ENCODE peak calls at places on chromosome 18, in nine cellular contexts. One of them, this sample, is unnamed.
A peak's percentile ranks its signal among the peaks of the same experiment; 100 is the strongest.

GRCh38 chr18:25349131-25349925 is 2.6 kb downstream of the ZNF521 start:
- DNase-seq in right lobe of liver: peak; percentile 33
- DNase-seq in endothelial cell: peak; percentile 57
- DNase-seq in ovary: peak; percentile 51
- DNase-seq in heart left ventricle: peak; percentile 77
- DNase-seq in neural crest cell: peak; percentile 57
- DNase-seq in stomach: no peak
- DNase-seq in mucosa of descending colon: peak; percentile 29
- DNase-seq in ascending aorta: peak; percentile 63
- DNase-seq in this sample: peak; percentile 30

GRCh38 chr18:49025767-49026500 is 75.2 kb upstream of the SMAD7 start:
- DNase-seq in right lobe of liver: no peak
- DNase-seq in endothelial cell: no peak
- DNase-seq in ovary: no peak
- DNase-seq in heart left ventricle: no peak
- DNase-seq in neural crest cell: no peak
- DNase-seq in stomach: peak; percentile 19
- DNase-seq in mucosa of descending colon: no peak
- DNase-seq in ascending aorta: peak; percentile 51
- DNase-seq in this sample: no peak

GRCh38 chr18:43846302-43846701 is 569.0 kb upstream of the SYT4 start:
- DNase-seq in right lobe of liver: no peak
- DNase-seq in endothelial cell: no peak
- DNase-seq in ovary: no peak
- DNase-seq in heart left ventricle: no peak
- DNase-seq in neural crest cell: no peak
- DNase-seq in stomach: no peak
- DNase-seq in mucosa of descending colon: no peak
- DNase-seq in ascending aorta: no peak
- DNase-seq in this sample: no peak

GRCh38 chr18:70322928-70323327 is 34.1 kb downstream of the SOCS6 start:
- DNase-seq in right lobe of liver: peak; percentile 68
- DNase-seq in endothelial cell: no peak
- DNase-seq in ovary: no peak
- DNase-seq in heart left ventricle: no peak
- DNase-seq in neural crest cell: no peak
- DNase-seq in stomach: no peak
- DNase-seq in mucosa of descending colon: no peak
- DNase-seq in ascending aorta: no peak
- DNase-seq in this sample: no peak

GRCh38 chr18:80106482-80107051 is 2.5 kb upstream of the ADNP2 start:
- DNase-seq in right lobe of liver: no peak
- DNase-seq in endothelial cell: no peak
- DNase-seq in ovary: no peak
- DNase-seq in heart left ventricle: no peak
- DNase-seq in neural crest cell: no peak
- DNase-seq in stomach: no peak
- DNase-seq in mucosa of descending colon: no peak
- DNase-seq in ascending aorta: no peak
- DNase-seq in this sample: no peak

GRCh38 chr18:47545613-47546012 is 294.2 kb upstream of the SKOR2 start:
- DNase-seq in right lobe of liver: no peak
- DNase-seq in endothelial cell: no peak
- DNase-seq in ovary: no peak
- DNase-seq in heart left ventricle: no peak
- DNase-seq in neural crest cell: no peak
- DNase-seq in stomach: no peak
- DNase-seq in mucosa of descending colon: no peak
- DNase-seq in ascending aorta: no peak
- DNase-seq in this sample: no peak

GRCh38 chr18:76169733-76170132 is 325.3 kb downstream of the ZNF516 start:
- DNase-seq in right lobe of liver: no peak
- DNase-seq in endothelial cell: no peak
- DNase-seq in ovary: no peak
- DNase-seq in heart left ventricle: no peak
- DNase-seq in neural crest cell: no peak
- DNase-seq in stomach: no peak
- DNase-seq in mucosa of descending colon: no peak
- DNase-seq in ascending aorta: no peak
- DNase-seq in this sample: no peak

GRCh38 chr18:12597775-12598174 is 60.1 kb downstream of the SPIRE1 start:
- DNase-seq in right lobe of liver: peak; percentile 39
- DNase-seq in endothelial cell: no peak
- DNase-seq in ovary: no peak
- DNase-seq in heart left ventricle: no peak
- DNase-seq in neural crest cell: no peak
- DNase-seq in stomach: no peak
- DNase-seq in mucosa of descending colon: no peak
- DNase-seq in ascending aorta: no peak
- DNase-seq in this sample: no peak

GRCh38 chr18:59624384-59624760 is 72.9 kb downstream of the CCBE1 start:
- DNase-seq in right lobe of liver: no peak
- DNase-seq in endothelial cell: no peak
- DNase-seq in ovary: no peak
- DNase-seq in heart left ventricle: no peak
- DNase-seq in neural crest cell: no peak
- DNase-seq in stomach: no peak
- DNase-seq in mucosa of descending colon: no peak
- DNase-seq in ascending aorta: no peak
- DNase-seq in this sample: no peak

GRCh38 chr18:29321561-29321960 is 1144.6 kb upstream of the CDH2 start:
- DNase-seq in right lobe of liver: no peak
- DNase-seq in endothelial cell: no peak
- DNase-seq in ovary: no peak
- DNase-seq in heart left ventricle: no peak
- DNase-seq in neural crest cell: no peak
- DNase-seq in stomach: no peak
- DNase-seq in mucosa of descending colon: no peak
- DNase-seq in ascending aorta: no peak
- DNase-seq in this sample: no peak

GRCh38 chr18:6509417-6510198 is 94.9 kb upstream of the L3MBTL4 start:
- DNase-seq in right lobe of liver: no peak
- DNase-seq in endothelial cell: no peak
- DNase-seq in ovary: no peak
- DNase-seq in heart left ventricle: no peak
- DNase-seq in neural crest cell: no peak
- DNase-seq in stomach: no peak
- DNase-seq in mucosa of descending colon: no peak
- DNase-seq in ascending aorta: no peak
- DNase-seq in this sample: no peak

GRCh38 chr18:76459687-76460350 is 35.2 kb downstream of the ZNF516 start:
- DNase-seq in right lobe of liver: no peak
- DNase-seq in endothelial cell: no peak
- DNase-seq in ovary: peak; percentile 66
- DNase-seq in heart left ventricle: no peak
- DNase-seq in neural crest cell: no peak
- DNase-seq in stomach: peak; percentile 61
- DNase-seq in mucosa of descending colon: no peak
- DNase-seq in ascending aorta: peak; percentile 94
- DNase-seq in this sample: no peak

GRCh38 chr18:48100168-48100495 is 169.7 kb upstream of the SMAD2 start:
- DNase-seq in right lobe of liver: no peak
- DNase-seq in endothelial cell: no peak
- DNase-seq in ovary: no peak
- DNase-seq in heart left ventricle: no peak
- DNase-seq in neural crest cell: no peak
- DNase-seq in stomach: no peak
- DNase-seq in mucosa of descending colon: no peak
- DNase-seq in ascending aorta: no peak
- DNase-seq in this sample: no peak

GRCh38 chr18:33040213-33040612 is 267.4 kb upstream of the KLHL14 start:
- DNase-seq in right lobe of liver: no peak
- DNase-seq in endothelial cell: no peak
- DNase-seq in ovary: no peak
- DNase-seq in heart left ventricle: no peak
- DNase-seq in neural crest cell: no peak
- DNase-seq in stomach: no peak
- DNase-seq in mucosa of descending colon: no peak
- DNase-seq in ascending aorta: no peak
- DNase-seq in this sample: no peak

GRCh38 chr18:3782901-3783300 is 332.9 kb downstream of the TGIF1 start:
- DNase-seq in right lobe of liver: no peak
- DNase-seq in endothelial cell: no peak
- DNase-seq in ovary: no peak
- DNase-seq in heart left ventricle: no peak
- DNase-seq in neural crest cell: no peak
- DNase-seq in stomach: no peak
- DNase-seq in mucosa of descending colon: no peak
- DNase-seq in ascending aorta: no peak
- DNase-seq in this sample: no peak

GRCh38 chr18:44452346-44452745 is 228.3 kb upstream of the SETBP1 start:
- DNase-seq in right lobe of liver: no peak
- DNase-seq in endothelial cell: no peak
- DNase-seq in ovary: no peak
- DNase-seq in heart left ventricle: no peak
- DNase-seq in neural crest cell: no peak
- DNase-seq in stomach: no peak
- DNase-seq in mucosa of descending colon: no peak
- DNase-seq in ascending aorta: no peak
- DNase-seq in this sample: no peak

GRCh38 chr18:79625924-79626561 is 53.6 kb upstream of the CTDP1 start:
- DNase-seq in right lobe of liver: no peak
- DNase-seq in endothelial cell: no peak
- DNase-seq in ovary: no peak
- DNase-seq in heart left ventricle: no peak
- DNase-seq in neural crest cell: no peak
- DNase-seq in stomach: no peak
- DNase-seq in mucosa of descending colon: no peak
- DNase-seq in ascending aorta: no peak
- DNase-seq in this sample: no peak

DNA sequence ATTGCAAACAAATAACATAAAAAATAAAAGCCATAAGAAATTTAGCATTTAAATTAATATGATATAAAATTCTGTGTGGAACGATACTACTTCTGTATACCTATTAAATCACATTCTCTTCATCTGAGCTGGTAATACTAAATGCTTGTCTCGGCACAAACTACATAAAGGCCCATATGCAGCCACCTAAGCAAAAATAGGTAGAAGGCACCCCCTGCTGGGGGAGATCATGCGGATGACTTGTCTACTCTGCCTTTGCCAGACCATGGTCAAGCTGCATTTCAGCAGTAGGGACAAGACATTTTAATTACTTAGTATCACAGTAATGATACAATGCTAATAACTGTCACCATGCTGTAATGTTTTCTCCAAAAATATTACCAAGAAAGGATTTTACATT is 108.0 kb downstream of the CDH19 start:
- DNase-seq in right lobe of liver: peak; percentile 48
- DNase-seq in endothelial cell: peak; percentile 85
- DNase-seq in ovary: no peak
- DNase-seq in heart left ventricle: peak; percentile 31
- DNase-seq in neural crest cell: peak; percentile 73
- DNase-seq in stomach: peak; percentile 33
- DNase-seq in mucosa of descending colon: peak; percentile 37
- DNase-seq in ascending aorta: no peak
- DNase-seq in this sample: peak; percentile 75
- TF ChIP-seq CTCF in right lobe of liver: peak; percentile 42
- TF ChIP-seq CTCF in endothelial cell: peak; percentile 68
- TF ChIP-seq CTCF in ovary: no peak
- TF ChIP-seq CTCF in heart left ventricle: peak; percentile 57
- TF ChIP-seq CTCF in neural crest cell: peak; percentile 94
- TF ChIP-seq CTCF in stomach: no peak
- TF ChIP-seq CTCF in mucosa of descending colon: no peak
- TF ChIP-seq CTCF in ascending aorta: no peak
- TF ChIP-seq CTCF in this sample: peak; percentile 91

DNA sequence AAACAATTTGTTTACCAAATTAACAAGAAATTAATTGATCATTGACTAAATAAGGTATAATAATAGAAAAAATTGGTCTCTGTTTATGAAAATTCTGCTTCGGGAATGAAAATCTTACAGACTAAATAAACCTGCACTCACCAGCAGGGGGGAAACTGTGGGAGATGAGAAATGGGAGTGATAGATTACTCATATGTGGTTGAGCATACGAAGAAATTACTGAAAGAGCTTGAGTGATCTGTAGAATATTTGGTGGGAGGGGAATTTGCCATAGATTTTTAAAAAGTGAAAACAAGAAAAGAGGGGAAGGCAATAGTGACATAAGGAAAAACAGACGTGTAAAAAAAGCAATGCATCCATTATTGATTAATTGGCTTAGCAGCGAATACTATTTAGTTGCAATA is 2.2 kb downstream of the HMSD start:
- DNase-seq in right lobe of liver: no peak
- DNase-seq in endothelial cell: no peak
- DNase-seq in ovary: no peak
- DNase-seq in heart left ventricle: no peak
- DNase-seq in neural crest cell: no peak
- DNase-seq in stomach: no peak
- DNase-seq in mucosa of descending colon: no peak
- DNase-seq in ascending aorta: no peak
- DNase-seq in this sample: no peak
- TF ChIP-seq CTCF in right lobe of liver: no peak
- TF ChIP-seq CTCF in endothelial cell: no peak
- TF ChIP-seq CTCF in ovary: no peak
- TF ChIP-seq CTCF in heart left ventricle: no peak
- TF ChIP-seq CTCF in neural crest cell: peak; percentile 47
- TF ChIP-seq CTCF in stomach: no peak
- TF ChIP-seq CTCF in mucosa of descending colon: no peak
- TF ChIP-seq CTCF in ascending aorta: no peak
- TF ChIP-seq CTCF in this sample: no peak

DNA sequence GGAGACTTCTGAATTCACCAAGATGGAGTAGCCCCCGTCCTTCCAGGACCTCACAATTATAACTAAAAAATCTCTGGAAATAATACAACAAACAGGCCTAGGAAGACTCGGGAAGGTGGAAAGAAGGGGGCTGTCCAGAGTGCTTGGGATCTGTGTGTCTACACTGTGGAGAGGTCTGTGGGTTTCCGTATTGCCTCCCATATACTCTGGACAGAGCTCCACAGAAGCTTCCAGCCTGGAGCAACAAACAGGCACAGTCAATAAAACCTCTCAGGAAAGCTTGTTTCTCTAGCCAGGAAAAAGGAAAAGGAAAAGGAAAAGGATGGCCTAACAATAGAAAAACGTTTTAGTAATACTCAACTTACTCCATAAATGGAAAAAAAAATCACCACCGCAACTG is 655.9 kb downstream of the DSC3 start:
- DNase-seq in right lobe of liver: no peak
- DNase-seq in endothelial cell: peak; percentile 41
- DNase-seq in ovary: no peak
- DNase-seq in heart left ventricle: no peak
- DNase-seq in neural crest cell: no peak
- DNase-seq in stomach: no peak
- DNase-seq in mucosa of descending colon: no peak
- DNase-seq in ascending aorta: no peak
- DNase-seq in this sample: no peak
- TF ChIP-seq CTCF in right lobe of liver: no peak
- TF ChIP-seq CTCF in endothelial cell: no peak
- TF ChIP-seq CTCF in ovary: no peak
- TF ChIP-seq CTCF in heart left ventricle: no peak
- TF ChIP-seq CTCF in neural crest cell: no peak
- TF ChIP-seq CTCF in stomach: no peak
- TF ChIP-seq CTCF in mucosa of descending colon: no peak
- TF ChIP-seq CTCF in ascending aorta: no peak
- TF ChIP-seq CTCF in this sample: no peak

DNA sequence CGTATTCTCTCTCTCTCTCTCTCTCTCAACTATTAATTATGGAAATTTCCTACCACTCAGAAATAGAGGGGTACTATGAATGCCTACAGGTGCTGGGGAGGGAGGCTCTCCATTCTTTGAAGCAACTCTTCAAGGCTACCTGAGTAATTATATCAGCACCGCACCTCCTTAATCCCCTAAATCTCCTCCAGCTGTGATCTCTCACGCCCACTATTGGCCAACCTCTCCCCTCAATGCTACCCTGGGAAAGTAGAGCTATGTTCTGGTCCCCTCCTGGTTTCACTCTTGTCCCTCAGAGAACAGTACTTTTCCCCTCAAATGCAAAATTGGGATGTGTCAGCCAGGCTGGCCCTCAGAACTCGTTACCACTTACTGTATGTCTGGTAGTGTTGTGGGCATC is 1.6 kb downstream of the MOCOS start:
- DNase-seq in right lobe of liver: no peak
- DNase-seq in endothelial cell: no peak
- DNase-seq in ovary: no peak
- DNase-seq in heart left ventricle: no peak
- DNase-seq in neural crest cell: no peak
- DNase-seq in stomach: no peak
- DNase-seq in mucosa of descending colon: no peak
- DNase-seq in ascending aorta: no peak
- DNase-seq in this sample: no peak
- TF ChIP-seq CTCF in right lobe of liver: no peak
- TF ChIP-seq CTCF in endothelial cell: no peak
- TF ChIP-seq CTCF in ovary: no peak
- TF ChIP-seq CTCF in heart left ventricle: no peak
- TF ChIP-seq CTCF in neural crest cell: no peak
- TF ChIP-seq CTCF in stomach: no peak
- TF ChIP-seq CTCF in mucosa of descending colon: no peak
- TF ChIP-seq CTCF in ascending aorta: no peak
- TF ChIP-seq CTCF in this sample: no peak